ENCODE peak calls at places on chromosomes 12 and 14, in four cellular contexts. K, L, H and X are unnamed samples. For H3K79me1, the result is how much of the 10 kb centered on the place peaks cover.

GRCh38 chr14:94047581-94047980 is 21.4 kb downstream of the OTUB2 start:
- DNase-seq in K (no peak), H (no peak), L (peak), X (no peak)

GRCh38 chr14:20855652-20856291 is 35.4 kb upstream of the RNASE3 start:
- DNase-seq in H (peak), K (peak), L (peak), X (peak)

GRCh38 chr12:11576104-11576503 is 73.4 kb upstream of the ETV6 start:
- DNase-seq in H (no peak), L (no peak), K (peak), X (peak)

GRCh38 chr14:95288672-95289322 is 30.9 kb downstream of the CLMN start:
- DNase-seq in H (no peak), L (peak), K (no peak), X (no peak)

GRCh38 chr12:12403264-12404248 is 46.7 kb downstream of the BORCS5 start:
- DNase-seq in K (no peak), L (no peak), H (no peak), X (no peak)

GRCh38 chr12:52873513-52873831 is 24.7 kb upstream of the KRT78 start:
- DNase-seq in K (no peak), H (no peak), L (no peak), X (no peak)

GRCh38 chr14:59118171-59118570 is 70.3 kb upstream of the DAAM1 start:
- DNase-seq in H (no peak), L (no peak), K (no peak), X (no peak)

GRCh38 chr12:101696477-101697196 is 803 bp upstream of the CHPT1 start:
- DNase-seq in L (no peak), K (no peak), H (no peak), X (no peak)

GRCh38 chr12:27151479-27151878 is 69.1 kb upstream of the C12orf71 start:
- DNase-seq in L (no peak), K (no peak), H (no peak), X (no peak)

GRCh38 chr14:82447586-82447985 is 913.9 kb upstream of the SEL1L start:
- DNase-seq in K (no peak), H (no peak), L (no peak), X (no peak)

GRCh38 chr12:48296586-48297396 is 53.9 kb downstream of the ZNF641 start:
- DNase-seq in L (peak), K (peak), H (peak), X (peak)

GRCh38 chr12:114799574-114800487 is 115.9 kb upstream of the TBX3 start:
- DNase-seq in L (peak), K (peak), H (peak), X (peak)

GRCh38 chr12:58433969-58434368 is 486.3 kb downstream of the LRIG3 start:
- DNase-seq in K (peak), L (no peak), H (no peak), X (no peak)

GRCh38 chr12:103503546-103504480 is 8.0 kb upstream of the C12orf42 start:
- DNase-seq in H (peak), L (peak), K (no peak), X (no peak)

GRCh38 chr12:123101467-123102004 is 49.4 kb downstream of the PITPNM2 start:
- DNase-seq in H (no peak), L (no peak), K (no peak), X (no peak)

GRCh38 chr12:50087995-50088394 is 2.9 kb downstream of the SMARCD1 start:
- DNase-seq in L (no peak), H (no peak), K (peak), X (peak)

GRCh38 chr12:3035171-3035570 is 42.0 kb upstream of the TSPAN9 start:
- DNase-seq in H (no peak), L (no peak), K (peak), X (no peak)

GRCh38 chr12:24921251-24922038 is 27.5 kb downstream of the BCAT1 start:
- DNase-seq in K (peak), L (no peak), H (no peak), X (peak)

GRCh38 chr12:120721866-120722265 is 3.8 kb upstream of the ACADS start:
- DNase-seq in L (no peak), H (no peak), K (no peak), X (no peak)

GRCh38 chr12:6850796-6851152 is 312 bp downstream of the CDCA3 start:
- DNase-seq in K (no peak), L (no peak), H (no peak), X (no peak)

GRCh38 chr12:120584343-120585149 is 3.3 kb upstream of the POP5 start:
- DNase-seq in K (no peak), L (peak), H (peak), X (peak)

GRCh38 chr12:113980537-113981337 is 14.6 kb upstream of the RBM19 start:
- DNase-seq in L (peak), K (peak), H (peak), X (peak)

GRCh38 chr14:104681689-104682074 is 7.7 kb upstream of the INF2 start:
- DNase-seq in L (peak), K (peak), H (peak), X (peak)

DNA sequence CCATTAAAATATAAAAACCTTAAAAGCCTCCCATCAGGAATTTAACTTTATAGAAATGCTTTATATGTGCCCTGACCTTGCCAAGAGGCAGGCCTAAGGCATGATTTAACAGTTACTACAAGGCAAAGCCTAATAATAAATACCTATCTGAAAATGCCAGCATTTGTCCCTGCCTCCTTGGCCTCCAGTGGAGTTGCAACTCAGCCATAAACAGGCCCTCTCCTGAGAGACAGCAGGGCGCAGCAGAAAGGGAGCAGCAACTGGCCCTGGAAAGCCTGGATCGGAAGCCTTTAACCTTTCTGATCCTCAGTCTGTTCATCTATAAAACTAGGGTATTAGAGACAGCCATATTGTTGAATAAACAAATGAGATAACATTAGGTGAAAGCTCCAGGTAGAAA is 324.4 kb downstream of the PAWR start:
- DNase-seq in K (no peak), L (no peak), H (no peak), X (no peak)
- H2BK120ac ChIP-seq in K (no peak), L (no peak), H (no peak), X (no peak)

DNA sequence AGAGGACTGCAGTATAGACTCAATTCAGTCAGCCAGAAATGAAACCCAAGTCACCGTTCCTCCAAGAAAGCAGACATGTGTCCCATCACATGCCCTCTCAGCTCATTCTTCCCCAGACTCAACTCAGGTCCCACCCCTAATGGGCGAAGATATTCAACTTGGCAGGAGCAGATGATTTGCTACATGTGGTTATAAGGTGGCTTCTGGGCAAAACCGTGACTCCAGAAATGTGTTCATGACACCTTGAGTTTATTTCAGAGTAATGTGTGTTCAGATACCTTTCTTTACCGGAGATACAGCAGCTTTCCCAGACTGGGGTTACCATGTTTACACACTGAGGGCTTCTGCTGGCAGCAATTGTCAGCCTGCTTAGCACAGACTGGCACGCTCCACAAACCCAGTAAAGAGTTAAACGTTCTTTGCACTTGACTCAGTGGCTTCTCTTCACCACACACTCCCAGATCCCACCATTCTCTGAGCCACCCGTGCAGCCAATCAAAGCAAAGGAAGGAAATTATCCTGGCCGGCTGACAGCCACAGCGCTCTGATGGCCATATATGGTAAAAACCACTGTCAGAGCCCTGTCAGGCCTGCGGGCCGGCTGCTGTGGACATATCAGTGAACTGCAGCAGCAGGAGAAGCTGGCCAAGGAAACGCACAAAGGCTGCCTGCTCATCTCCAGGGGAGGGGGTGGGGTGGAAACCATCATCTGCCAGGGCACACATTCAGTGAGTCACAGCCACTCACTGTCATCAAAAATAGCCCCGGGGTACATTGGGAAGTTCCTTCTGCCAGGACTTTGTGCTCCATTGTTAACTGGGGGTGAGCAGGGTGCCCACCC is 39.9 kb downstream of the CORO1C start:
- DNase-seq in K (peak), L (peak), H (peak), X (peak)
- H3K23ac ChIP-seq in K (peak), L (no peak), H (no peak), X (no peak)

GRCh38 chr14:68667313-68667791 is 125.5 kb downstream of the ZFP36L1 start:
- DNase-seq in L (no peak), H (no peak), K (peak), X (peak)
- H3K79me1 ChIP-seq in L (under half), H (under half), K (under half), X (under half)

GRCh38 chr14:89576960-89577359 is 159.9 kb upstream of the FOXN3 start:
- DNase-seq in K (peak), L (peak), H (no peak), X (no peak)
- H2BK120ac ChIP-seq in K (no peak), L (no peak), H (no peak), X (no peak)

DNA sequence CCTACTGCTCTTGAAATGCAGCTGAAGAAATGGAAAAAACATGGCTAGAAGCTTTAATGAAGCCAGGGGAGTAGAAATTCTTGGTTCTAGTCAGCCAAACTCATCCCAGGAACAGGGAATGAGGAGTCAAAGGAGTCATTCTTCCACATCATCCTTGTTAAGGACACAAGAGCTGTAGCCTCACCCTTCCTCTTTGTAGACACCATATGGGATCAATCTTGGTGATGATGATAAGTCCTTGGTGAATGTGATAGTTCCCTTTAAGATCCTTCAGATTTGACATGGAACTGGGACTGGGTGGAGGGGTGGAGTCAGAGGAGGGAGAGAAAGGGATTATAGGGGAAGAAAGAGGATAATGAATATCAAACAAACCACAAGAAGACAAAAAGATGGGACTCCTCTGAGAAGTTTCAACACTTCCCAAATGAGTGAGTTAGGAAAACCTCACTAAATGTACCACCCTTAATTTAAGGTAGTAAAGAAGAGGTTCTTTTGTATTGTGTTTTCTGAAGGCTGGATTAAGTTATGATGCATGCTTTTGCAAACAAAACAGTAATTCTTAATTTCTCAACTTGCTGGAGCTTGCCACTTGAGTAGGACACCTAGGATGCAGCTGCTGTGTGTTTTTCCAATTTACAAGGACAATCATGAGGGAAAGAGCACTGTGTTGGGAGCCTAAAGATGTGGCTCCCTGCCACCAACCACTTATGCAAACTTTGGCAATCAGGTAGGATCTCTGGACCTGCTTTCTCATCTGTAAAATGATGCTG is 104.0 kb downstream of the WIF1 start:
- DNase-seq in L (no peak), H (no peak), K (no peak), X (no peak)
- H3K23ac ChIP-seq in L (no peak), H (no peak), K (no peak), X (no peak)

GRCh38 chr14:68686212-68686478 is 106.7 kb downstream of the ZFP36L1 start:
- DNase-seq in K (no peak), H (no peak), L (no peak), X (no peak)
- H3K79me1 ChIP-seq in K (under half), H (under half), L (under half), X (under half)

DNA sequence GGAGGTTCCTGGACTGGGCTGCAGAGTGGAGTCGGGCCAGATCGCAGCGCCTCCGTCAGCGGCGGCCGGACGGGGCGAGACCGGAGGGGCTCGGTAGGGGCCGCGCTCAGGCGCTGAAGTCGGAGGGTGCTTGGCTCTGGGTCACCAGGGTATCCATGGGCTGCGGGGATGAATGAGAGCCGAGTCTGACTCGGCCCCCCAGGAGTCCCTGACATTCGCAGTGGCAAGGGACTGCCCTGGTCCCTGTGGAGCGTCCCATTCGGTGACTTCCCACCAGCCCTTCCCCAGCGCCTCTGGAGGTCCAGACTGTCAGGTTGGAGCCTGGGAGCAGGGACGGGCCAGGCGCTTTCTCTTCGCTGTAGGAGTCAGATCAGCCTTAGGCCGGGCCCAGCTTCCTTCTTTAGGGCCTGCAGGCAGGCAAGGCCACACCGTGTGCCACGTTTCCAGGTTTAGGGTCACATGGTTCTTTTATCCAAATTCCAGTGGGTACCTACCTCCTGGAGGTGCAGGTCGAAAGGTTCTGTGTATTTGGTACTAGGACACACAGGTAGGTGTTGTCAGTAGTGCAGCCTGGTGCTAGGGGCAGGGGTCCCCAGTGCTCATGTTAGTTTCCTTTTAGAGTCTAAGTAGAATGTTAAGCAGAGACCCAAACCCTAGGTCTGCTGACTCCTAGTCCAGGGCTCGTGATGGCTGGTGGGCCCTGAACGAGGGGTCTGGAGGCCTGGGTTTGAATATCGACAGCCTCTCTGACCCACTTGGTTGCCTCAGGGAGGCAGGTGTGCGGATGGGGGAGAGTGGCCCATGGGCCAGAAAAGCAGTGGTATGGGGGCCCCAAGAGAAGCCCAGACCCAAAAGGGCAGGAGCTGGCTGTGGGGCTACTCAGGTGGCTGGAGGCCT is 1.2 kb upstream of the SLC25A29 start:
- DNase-seq in H (no peak), K (peak), L (no peak), X (peak)
- H2BK120ac ChIP-seq in H (peak), K (peak), L (no peak), X (peak)